ENCODE peak calls at places on chromosomes 16 and 17, in six cellular contexts. W is epithelial cell of esophagus, Z is prostate gland, C is glutamatergic neuron, L is fibroblast of lung, J is astrocyte of the spinal cord. O is an unnamed sample.

GRCh38 chr16:57723170-57723569 is 12.4 kb upstream of the KATNB1 start:
- DNase-seq in Z (no peak), L (no peak), W (no peak), J (no peak), C (peak; percentile 46), O (no peak)

GRCh38 chr16:50281391-50282009 is 15.1 kb downstream of the ADCY7 start:
- DNase-seq in J (no peak), Z (no peak), W (no peak), C (no peak), L (no peak), O (no peak)

GRCh38 chr16:23013484-23013883 is 135.8 kb downstream of the USP31 start:
- DNase-seq in W (peak; percentile 13), Z (no peak), L (no peak), C (no peak), J (no peak), O (no peak)

GRCh38 chr17:41539979-41540701 is 12.0 kb upstream of the KRT19 start:
- DNase-seq in C (no peak), Z (no peak), W (no peak), L (no peak), J (no peak), O (no peak)

GRCh38 chr16:81446318-81447275 is 2.0 kb downstream of the CMIP start:
- DNase-seq in W (peak; percentile 86), C (no peak), L (no peak), J (no peak), Z (peak; percentile 72), O (peak; percentile 63)

GRCh38 chr17:27512511-27513346 is 56.5 kb downstream of the KSR1 start:
- DNase-seq in C (no peak), Z (no peak), W (no peak), J (no peak), L (peak; percentile 76), O (no peak)

GRCh38 chr17:19376799-19377198 is 1.5 kb upstream of the MAPK7 start:
- DNase-seq in C (no peak), L (no peak), W (peak; percentile 65), J (no peak), Z (no peak), O (no peak)

GRCh38 chr16:63682844-63683243 is 1439.0 kb downstream of the CDH11 start:
- DNase-seq in J (no peak), L (no peak), C (no peak), Z (no peak), W (no peak), O (no peak)

GRCh38 chr17:6097005-6097279 is 26.8 kb downstream of the WSCD1 start:
- DNase-seq in J (no peak), Z (no peak), W (no peak), C (no peak), L (no peak), O (no peak)

GRCh38 chr17:39813631-39814030 is 50.5 kb downstream of the IKZF3 start:
- DNase-seq in C (no peak), Z (no peak), W (no peak), J (no peak), L (no peak), O (no peak)

GRCh38 chr17:49696233-49696761 is 11.5 kb downstream of the SLC35B1 start:
- DNase-seq in Z (no peak), L (no peak), W (no peak), C (no peak), J (no peak), O (no peak)

GRCh38 chr17:64063766-64064224 is 43.4 kb upstream of the ICAM2 start:
- DNase-seq in J (no peak), W (peak; percentile 84), Z (peak; percentile 78), C (peak; percentile 75), L (peak; percentile 44), O (no peak)

DNA sequence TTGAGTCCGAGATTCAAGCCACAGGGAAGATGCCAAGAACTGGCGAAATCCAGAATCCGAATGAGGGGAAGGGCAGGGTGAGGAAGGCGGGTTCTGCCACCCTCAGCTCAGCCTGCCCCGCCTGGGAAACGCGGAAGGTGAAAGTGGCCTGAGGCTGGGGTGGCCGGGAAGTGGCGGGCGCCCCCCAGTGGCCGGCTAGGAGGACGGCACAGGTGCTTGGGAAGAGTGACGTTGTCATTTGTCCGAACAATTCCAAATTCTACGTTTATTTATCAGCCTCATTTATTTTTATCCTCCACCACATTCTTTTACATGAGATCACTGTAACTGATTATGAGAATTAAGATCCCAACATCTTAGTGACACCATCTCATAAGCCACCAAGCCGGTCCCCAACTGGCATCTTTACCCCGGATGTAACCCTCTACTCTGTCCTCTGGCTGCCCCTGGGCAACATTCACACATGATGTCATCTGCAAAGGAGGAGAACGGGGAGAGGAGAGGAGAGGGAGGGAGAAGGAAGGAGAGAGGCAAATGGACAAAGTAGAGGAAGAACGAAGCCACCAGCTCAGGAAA is 21.3 kb downstream of the SRCIN1 start:
- DNase-seq in L (peak; percentile 48), C (peak; percentile 79), J (peak; percentile 24), Z (peak; percentile 56), W (peak; percentile 75), O (peak; percentile 55)
- TF ChIP-seq CTCF in L (peak; percentile 73), C (peak; percentile 96), J (peak; percentile 92), Z (peak; percentile 97), W (peak; percentile 86), O (peak; percentile 85)

GRCh38 chr17:55845385-55845784 is 94.5 kb downstream of the PCTP start:
- DNase-seq in Z (peak; percentile 20), J (peak; percentile 35), C (peak; percentile 83), L (peak; percentile 55), W (peak; percentile 11), O (peak; percentile 32)
- TF ChIP-seq CTCF in Z (peak; percentile 50), J (peak; percentile 74), C (peak; percentile 36), L (peak; percentile 65), W (no peak), O (peak; percentile 72)

DNA sequence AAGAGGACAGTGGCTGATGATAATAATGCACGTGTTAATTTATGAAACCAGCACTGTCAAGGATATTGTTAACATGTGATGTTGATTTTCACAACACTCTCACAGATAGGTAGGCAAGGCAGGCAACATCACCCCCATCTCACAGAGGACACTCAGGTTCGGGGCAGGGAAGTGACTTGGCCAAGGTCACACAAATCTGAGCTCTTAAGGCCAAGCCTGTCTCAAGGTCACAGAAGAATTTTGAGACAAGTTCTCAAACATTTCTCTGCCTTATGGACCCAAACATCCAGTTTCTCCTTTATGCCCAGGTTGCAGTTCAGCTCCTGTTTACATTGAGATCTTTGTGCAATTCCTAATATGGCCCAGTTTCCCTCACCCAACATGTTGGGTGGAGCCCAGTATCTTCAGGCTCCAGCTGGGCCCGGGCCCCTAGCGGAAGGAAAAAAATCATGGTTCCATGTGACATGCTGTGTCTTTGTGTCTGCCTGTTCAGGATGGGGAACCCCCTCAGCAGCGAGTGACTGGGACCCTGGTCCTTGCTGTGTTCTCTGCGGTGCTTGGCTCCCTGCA is 1.3 kb downstream of the SLC2A4 start:
- DNase-seq in C (no peak), L (peak; percentile 22), Z (no peak), W (no peak), J (no peak), O (no peak)
- TF ChIP-seq CTCF in C (no peak), L (no peak), Z (no peak), W (peak; percentile 10), J (no peak), O (no peak)

GRCh38 chr16:87806608-87807546 is 41.1 kb upstream of the KLHDC4 start:
- DNase-seq in J (peak; percentile 87), L (peak; percentile 90), C (peak; percentile 82), Z (peak; percentile 24), W (peak; percentile 100), O (peak; percentile 95)
- TF ChIP-seq CTCF in J (no peak), L (no peak), C (no peak), Z (no peak), W (no peak), O (no peak)

DNA sequence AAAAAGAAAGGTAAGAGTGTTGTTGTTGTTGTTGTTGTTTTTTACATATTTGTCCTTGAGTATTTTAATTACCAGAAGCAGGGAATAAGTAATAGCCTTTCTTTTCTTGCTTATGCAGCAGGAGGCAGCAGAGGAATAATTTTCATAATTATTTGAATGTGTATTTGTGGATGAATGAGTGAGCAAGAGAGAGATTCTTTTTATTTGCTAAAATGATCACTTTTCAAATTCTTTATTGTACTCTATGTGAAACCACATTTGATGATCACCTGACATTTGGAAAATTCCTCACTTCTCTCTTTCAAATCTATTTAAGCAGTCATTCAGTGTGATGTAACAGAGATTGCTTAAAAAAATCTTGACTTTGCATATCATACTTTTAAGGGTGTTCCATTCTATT is 223.6 kb downstream of the BCAS3 start:
- DNase-seq in W (peak; percentile 15), Z (no peak), J (no peak), L (peak; percentile 56), C (no peak), O (peak; percentile 24)
- TF ChIP-seq CTCF in W (no peak), Z (no peak), J (no peak), L (no peak), C (no peak), O (no peak)

DNA sequence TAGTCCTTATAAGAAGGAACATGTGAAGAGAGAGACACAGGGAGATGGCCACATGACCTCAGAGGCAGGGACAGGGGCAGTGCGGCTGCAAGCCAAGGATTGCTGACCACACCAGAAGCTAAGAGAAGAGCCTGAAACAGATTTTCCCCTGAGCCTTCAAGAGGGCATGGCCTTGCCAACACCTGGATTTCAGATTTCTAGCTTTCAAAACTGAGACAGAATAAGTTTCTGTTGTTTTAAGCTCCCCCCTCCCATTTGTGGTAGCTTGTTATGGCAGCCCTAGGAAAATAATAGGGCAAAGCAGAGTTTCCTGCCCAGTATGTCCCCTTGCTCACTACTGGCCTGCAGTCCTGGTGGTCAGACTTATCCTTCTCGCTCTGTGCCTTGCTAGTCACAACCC is 204.5 kb downstream of the CCDC182 start:
- DNase-seq in W (no peak), L (no peak), C (no peak), Z (no peak), J (no peak), O (no peak)
- TF ChIP-seq CTCF in W (no peak), L (no peak), C (no peak), Z (no peak), J (no peak), O (no peak)

GRCh38 chr17:74502866-74503265 is 28.4 kb downstream of the CD300LB start:
- DNase-seq in W (no peak), Z (no peak), C (no peak), J (no peak), L (no peak), O (no peak)

GRCh38 chr17:74497471-74497870 is 31.0 kb downstream of the CD300A start:
- DNase-seq in L (no peak), J (no peak), W (no peak), C (no peak), Z (no peak), O (no peak)

GRCh38 chr17:74499992-74500391 is 31.3 kb downstream of the CD300LB start:
- DNase-seq in J (no peak), L (no peak), Z (no peak), C (no peak), W (no peak), O (no peak)
- TF ChIP-seq CTCF in J (no peak), L (no peak), Z (no peak), C (no peak), W (no peak), O (no peak)

GRCh38 chr17:75126954-75127353 is 4.6 kb downstream of the NT5C start:
- DNase-seq in J (no peak), L (no peak), C (no peak), Z (no peak), W (no peak), O (no peak)

GRCh38 chr17:75128694-75129505 is 2.6 kb downstream of the NT5C start:
- DNase-seq in Z (no peak), L (no peak), J (no peak), C (no peak), W (no peak), O (no peak)

GRCh38 chr17:75124819-75125162 is 6.8 kb downstream of the NT5C start:
- DNase-seq in L (no peak), J (no peak), W (no peak), C (no peak), Z (no peak), O (no peak)

GRCh38 chr17:75125984-75126383 is 5.6 kb downstream of the NT5C start:
- DNase-seq in C (no peak), J (no peak), Z (no peak), L (no peak), W (no peak), O (no peak)

GRCh38 chr17:75124041-75124818 is 7.3 kb downstream of the NT5C start:
- DNase-seq in C (no peak), W (peak; percentile 99), J (peak; percentile 67), L (peak; percentile 65), Z (peak; percentile 34), O (peak; percentile 43)
- TF ChIP-seq CTCF in C (no peak), W (no peak), J (no peak), L (no peak), Z (no peak), O (no peak)